ENCODE peak calls at places on chromosomes 16 and 17, in ten cellular contexts. N is H1; A is fibroblast of lung; Y is T-helper 2 cell; Q is AG10803; K is iris pigment epithelial cell; R is stimulated activated CD8-positive, alpha-beta memory T cell treated with anti-CD3 and anti-CD28 coated beads, Interleukin-15, amount 100 ng/mL, for 24 hours; B is activated effector memory CD4-positive, alpha-beta T cell treated with anti-CD3 and anti-CD28 coated beads, Interleukin-2, amount 50 U/mL, for 16 hours; F is T-helper 22 cell; X is activated CD4-positive, alpha-beta T cell treated with anti-CD3 and anti-CD28 coated beads, Interleukin-2, amount 50 U/mL, for 1 hour. C is an unnamed sample.

GRCh38 chr17:1645207-1646171 is at the start of gene SCARF1:
- DNase-seq in Y (no peak), N (no peak), Q (no peak), K (no peak), B (no peak), X (no peak), R (no peak), A (no peak), F (no peak), C (no peak)

GRCh38 chr17:64780096-64781012 is 118.2 kb upstream of the SMURF2 start:
- DNase-seq in Q (no peak), Y (peak), X (peak), B (peak), R (no peak), N (peak), A (no peak), K (no peak), F (peak), C (no peak)

GRCh38 chr16:31052131-31052530 is 18.8 kb downstream of the STX4 start:
- DNase-seq in A (peak), N (no peak), K (peak), X (no peak), Y (no peak), B (no peak), F (no peak), Q (peak), R (no peak), C (peak)

GRCh38 chr17:62707425-62707739 is 79.9 kb downstream of the MRC2 start:
- DNase-seq in A (no peak), R (no peak), X (no peak), N (no peak), Y (no peak), Q (no peak), F (no peak), B (no peak), K (no peak), C (no peak)

GRCh38 chr16:4342866-4343744 is 8.0 kb downstream of the PAM16 start:
- DNase-seq in X (no peak), K (no peak), N (no peak), A (no peak), R (no peak), B (no peak), Q (no peak), Y (no peak), F (no peak), C (no peak)

GRCh38 chr16:14164916-14165684 is 94.0 kb downstream of the MRTFB start:
- DNase-seq in N (no peak), Q (no peak), F (no peak), X (no peak), Y (no peak), R (no peak), A (no peak), K (no peak), B (no peak), C (no peak)

GRCh38 chr17:69047368-69048263 is 13.1 kb downstream of the ABCA9 start:
- DNase-seq in F (no peak), K (peak), N (no peak), R (no peak), B (no peak), Q (peak), X (no peak), Y (no peak), A (peak), C (peak)

GRCh38 chr16:31471875-31472558 is at the start of gene TGFB1I1:
- DNase-seq in Q (peak), N (peak), K (peak), A (peak), R (no peak), B (no peak), Y (no peak), X (no peak), F (no peak), C (peak)

GRCh38 chr17:2435852-2436251 is 35.0 kb upstream of the MNT start:
- DNase-seq in Q (no peak), R (no peak), B (no peak), N (peak), F (no peak), X (no peak), Y (no peak), K (no peak), A (no peak), C (no peak)

GRCh38 chr16:14101415-14101814 is 30.3 kb downstream of the MRTFB start:
- DNase-seq in K (peak), X (no peak), N (no peak), A (no peak), F (no peak), Y (no peak), R (no peak), Q (no peak), B (no peak), C (no peak)

GRCh38 chr17:40121191-40121885 is 433 bp upstream of the MSL1 start:
- DNase-seq in X (no peak), Y (no peak), B (peak), R (no peak), K (peak), N (no peak), Q (peak), A (peak), F (no peak), C (peak)

GRCh38 chr16:86961133-86961720 is 356.0 kb downstream of the C16orf95 start:
- DNase-seq in X (no peak), Q (peak), B (peak), F (no peak), N (no peak), R (no peak), Y (no peak), K (peak), A (peak), C (no peak)

GRCh38 chr16:9124908-9125584 is 33.6 kb downstream of the HAPSTR1 start:
- DNase-seq in Q (no peak), N (peak), X (no peak), K (no peak), B (no peak), Y (no peak), A (no peak), R (no peak), F (no peak), C (no peak)

GRCh38 chr17:82267575-82268379 is 5.7 kb downstream of the CSNK1D start:
- DNase-seq in Y (no peak), R (no peak), A (peak), X (peak), F (no peak), N (no peak), B (peak), K (peak), Q (peak), C (peak)

GRCh38 chr16:29943846-29944669 is 17.8 kb upstream of the TMEM219 start:
- DNase-seq in Q (peak), Y (no peak), B (no peak), F (no peak), N (no peak), A (peak), K (peak), R (no peak), X (no peak), C (peak)

GRCh38 chr17:49021095-49021767 is 24.0 kb downstream of the IGF2BP1 start:
- DNase-seq in Q (peak), N (peak), B (no peak), Y (no peak), R (no peak), K (no peak), A (peak), F (no peak), X (no peak), C (no peak)

GRCh38 chr16:55081622-55082593 is 151.2 kb downstream of the IRX5 start:
- DNase-seq in Q (no peak), K (no peak), A (no peak), X (no peak), N (no peak), B (no peak), F (no peak), Y (no peak), R (no peak), C (no peak)

GRCh38 chr17:75239778-75240393 is 21.5 kb downstream of the GGA3 start:
- DNase-seq in R (no peak), Y (no peak), Q (no peak), B (no peak), N (no peak), F (no peak), K (no peak), A (no peak), X (no peak), C (no peak)

GRCh38 chr17:57724038-57724728 is 20.9 kb downstream of the CCDC182 start:
- DNase-seq in R (no peak), A (no peak), Y (no peak), Q (no peak), B (no peak), K (peak), X (no peak), N (no peak), F (no peak), C (no peak)

GRCh38 chr17:36947922-36948716 is 635 bp upstream of the AATF start:
- DNase-seq in B (no peak), R (no peak), N (no peak), Y (no peak), Q (no peak), K (no peak), F (no peak), A (no peak), X (no peak), C (no peak)

GRCh38 chr17:81432873-81433451 is 37.7 kb downstream of the BAHCC1 start:
- DNase-seq in Q (no peak), A (no peak), B (no peak), X (no peak), Y (no peak), K (no peak), F (no peak), N (no peak), R (no peak), C (no peak)

GRCh38 chr17:45136846-45137560 is 1.5 kb downstream of the ACBD4 start:
- DNase-seq in A (no peak), Q (no peak), Y (no peak), R (no peak), N (no peak), X (no peak), B (no peak), K (no peak), F (no peak), C (no peak)

GRCh38 chr17:1025733-1026598 is 29.0 kb downstream of the TIMM22 start:
- DNase-seq in R (no peak), A (no peak), B (no peak), X (no peak), F (no peak), K (no peak), Y (no peak), N (no peak), Q (no peak), C (no peak)

GRCh38 chr17:80859004-80859941 is 132.4 kb upstream of the CHMP6 start:
- DNase-seq in R (no peak), Y (no peak), A (peak), F (no peak), K (peak), N (no peak), Q (peak), B (no peak), X (no peak), C (no peak)

GRCh38 chr16:1614226-1615102 is 2.3 kb downstream of the CRAMP1 start:
- DNase-seq in Y (no peak), N (peak), B (peak), K (peak), X (peak), A (peak), Q (peak), F (no peak), R (no peak), C (no peak)

GRCh38 chr17:77428901-77429734 is 288.3 kb downstream of the SEC14L1 start:
- DNase-seq in N (no peak), K (no peak), Q (no peak), B (no peak), F (no peak), Y (no peak), X (no peak), R (no peak), A (no peak), C (no peak)